ENCODE peak calls at places on chromosome 15, in eight cellular contexts. Z is Kasumi-1; C is NCI-H1417; N is stimulated activated CD4-positive, alpha-beta T cell treated with anti-CD3 and anti-CD28 coated beads, TNF-alpha, amount 100 ng/mL, for 4 hours; B is heart right ventricle; J is HFFc6; M is HEK293T; P is left colon. K is an unnamed sample.

GRCh38 chr15:25739687-25740121 is 123.4 kb downstream of the ATP10A start:
- DNase-seq in P (no peak), J (peak; percentile 37), Z (no peak), B (no peak), M (no peak), N (no peak), C (no peak), K (peak; percentile 64)

GRCh38 chr15:52808441-52808840 is 18.3 kb upstream of the ONECUT1 start:
- DNase-seq in C (no peak), P (no peak), N (no peak), Z (no peak), B (no peak), M (no peak), J (peak; percentile 5), K (no peak)

GRCh38 chr15:29377141-29377540 is 107.5 kb upstream of the NSMCE3 start:
- DNase-seq in B (no peak), N (no peak), M (no peak), J (no peak), Z (no peak), C (no peak), P (no peak), K (peak; percentile 16)

GRCh38 chr15:32893412-32893811 is 175.6 kb downstream of the GREM1 start:
- DNase-seq in J (no peak), Z (no peak), P (no peak), C (no peak), N (no peak), B (no peak), M (no peak), K (no peak)

GRCh38 chr15:56732881-56733130 is 503 bp downstream of the ZNF280D start:
- DNase-seq in C (no peak), P (no peak), M (no peak), B (no peak), J (no peak), Z (no peak), N (no peak), K (no peak)

GRCh38 chr15:59994855-59995557 is 9.1 kb upstream of the FOXB1 start:
- DNase-seq in Z (no peak), P (no peak), J (no peak), M (no peak), B (no peak), C (no peak), N (no peak), K (no peak)

GRCh38 chr15:78768531-78769408 is 42.5 kb downstream of the ADAMTS7 start:
- DNase-seq in B (no peak), P (peak; percentile 16), Z (no peak), J (no peak), C (no peak), N (no peak), M (no peak), K (no peak)

GRCh38 chr15:91522609-91523332 is 330.7 kb upstream of the SLCO3A1 start:
- DNase-seq in C (peak; percentile 58), N (no peak), P (no peak), Z (no peak), M (no peak), B (no peak), J (peak; percentile 56), K (peak; percentile 32)

GRCh38 chr15:48855501-48856440 is 22.2 kb upstream of the EID1 start:
- DNase-seq in C (peak; percentile 32), N (no peak), Z (no peak), P (no peak), B (no peak), M (peak; percentile 24), J (peak; percentile 61), K (peak; percentile 24)

GRCh38 chr15:76996526-76997401 is 1.8 kb downstream of the PSTPIP1 start:
- DNase-seq in M (no peak), J (no peak), N (peak; percentile 38), B (peak; percentile 46), C (no peak), Z (no peak), P (no peak), K (no peak)

GRCh38 chr15:50431204-50431603 is 7.0 kb downstream of the USP8 start:
- DNase-seq in J (no peak), N (no peak), P (no peak), C (no peak), M (no peak), B (no peak), Z (no peak), K (no peak)

GRCh38 chr15:73454096-73454495 is 11.1 kb downstream of the REC114 start:
- DNase-seq in J (no peak), B (no peak), P (no peak), N (no peak), M (no peak), Z (no peak), C (no peak), K (no peak)

GRCh38 chr15:63221346-63221745 is 31.9 kb downstream of the RAB8B start:
- DNase-seq in J (peak; percentile 21), C (no peak), B (no peak), Z (no peak), P (peak; percentile 29), N (no peak), M (no peak), K (no peak)

GRCh38 chr15:70956196-70956595 is 63.6 kb downstream of the LRRC49 start:
- DNase-seq in B (no peak), Z (no peak), M (no peak), J (peak; percentile 30), N (no peak), P (no peak), C (no peak), K (no peak)